ENCODE peak calls at places on chromosomes 6 and 20, in nine cellular contexts. H is A549, R is body of pancreas, J is K562, T is GM12878, O is HCT116, X is right lobe of liver, Q is HepG2, W is heart left ventricle. Y is an unnamed sample.
A peak's percentile ranks its signal among the peaks of the same experiment; 100 is the strongest.

GRCh38 chr6:148293181-148293995 is 49.2 kb upstream of the SASH1 start:
- ATAC-seq in H (no peak), T (no peak), O (no peak), Q (peak; percentile 38), X (no peak), J (no peak), R (peak; percentile 67), W (peak; percentile 72), Y (peak; percentile 39)

GRCh38 chr6:80095600-80095999 is 10.9 kb upstream of the BCKDHB start:
- ATAC-seq in T (no peak), R (no peak), J (no peak), H (no peak), W (no peak), X (no peak), Q (no peak), O (no peak), Y (no peak)

GRCh38 chr6:148824291-148824690 is 77.5 kb downstream of the UST start:
- ATAC-seq in H (no peak), Q (no peak), T (no peak), W (no peak), X (no peak), R (no peak), O (no peak), J (no peak), Y (no peak)

GRCh38 chr6:26250806-26251075 is 114.3 kb upstream of the BTN3A2 start:
- ATAC-seq in X (no peak), J (no peak), W (no peak), T (peak; percentile 13), O (no peak), Q (no peak), R (no peak), H (no peak), Y (no peak)

GRCh38 chr6:106069478-106069877 is 16.7 kb upstream of the PRDM1 start:
- ATAC-seq in Q (no peak), W (no peak), R (no peak), J (no peak), O (no peak), H (no peak), T (no peak), X (peak; percentile 55), Y (no peak)

GRCh38 chr6:111353914-111354464 is 129.0 kb downstream of the REV3L start:
- ATAC-seq in R (no peak), J (no peak), X (no peak), H (no peak), W (peak; percentile 64), T (no peak), O (no peak), Q (peak; percentile 44), Y (peak; percentile 55)

GRCh38 chr6:98839788-98840361 is 5.5 kb downstream of the POU3F2 start:
- ATAC-seq in W (no peak), H (peak; percentile 41), X (no peak), R (no peak), T (peak; percentile 45), O (peak; percentile 61), J (peak; percentile 52), Q (peak; percentile 65), Y (no peak)

GRCh38 chr20:55978550-55978949 is 26.8 kb downstream of the CBLN4 start:
- ATAC-seq in T (no peak), R (no peak), O (no peak), H (no peak), Q (no peak), X (no peak), J (no peak), W (no peak), Y (no peak)

GRCh38 chr20:20195011-20195705 is 142.8 kb downstream of the CFAP61 start:
- ATAC-seq in H (no peak), X (no peak), Q (no peak), J (no peak), O (no peak), R (no peak), W (peak; percentile 91), T (no peak), Y (no peak)

GRCh38 chr20:20196610-20197009 is 144.3 kb downstream of the CFAP61 start:
- ATAC-seq in X (no peak), R (no peak), Q (peak; percentile 97), O (no peak), J (no peak), W (no peak), H (no peak), T (no peak), Y (no peak)

GRCh38 chr20:20188647-20189046 is 136.3 kb downstream of the CFAP61 start:
- ATAC-seq in H (no peak), O (no peak), X (no peak), J (no peak), W (no peak), Q (no peak), T (peak; percentile 90), R (no peak), Y (no peak)

GRCh38 chr20:20198011-20198410 is 145.7 kb downstream of the CFAP61 start:
- ATAC-seq in H (no peak), T (no peak), O (no peak), J (no peak), Q (no peak), X (no peak), R (no peak), W (no peak), Y (no peak)

DNA sequence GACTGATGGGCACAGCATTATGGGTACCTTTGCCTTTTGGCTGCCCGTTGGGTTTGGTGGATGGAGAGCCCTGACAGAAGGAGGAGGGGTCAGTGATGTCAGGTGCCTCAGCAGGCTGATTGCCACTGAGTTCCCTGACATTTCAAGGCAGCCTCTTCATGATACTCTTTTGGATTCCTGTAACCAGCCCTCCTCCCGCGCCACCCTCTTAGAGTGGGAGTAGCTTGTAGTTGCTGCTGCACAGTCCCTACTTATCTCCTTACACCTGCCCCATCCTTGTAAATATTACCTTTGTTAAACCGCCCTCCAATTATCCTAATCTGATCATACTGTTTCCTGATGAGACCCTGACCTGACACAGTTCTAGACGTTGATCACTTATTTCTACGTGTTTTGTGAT is 140.0 kb downstream of the CFAP61 start:
- ATAC-seq in T (no peak), J (no peak), X (no peak), R (no peak), O (no peak), Q (no peak), W (no peak), H (no peak), Y (no peak)
- TF ChIP-seq POLR2A in T (no peak), J (no peak), X (no peak), R (no peak), O (no peak), Q (no peak), W (no peak), H (no peak), Y (no peak)

DNA sequence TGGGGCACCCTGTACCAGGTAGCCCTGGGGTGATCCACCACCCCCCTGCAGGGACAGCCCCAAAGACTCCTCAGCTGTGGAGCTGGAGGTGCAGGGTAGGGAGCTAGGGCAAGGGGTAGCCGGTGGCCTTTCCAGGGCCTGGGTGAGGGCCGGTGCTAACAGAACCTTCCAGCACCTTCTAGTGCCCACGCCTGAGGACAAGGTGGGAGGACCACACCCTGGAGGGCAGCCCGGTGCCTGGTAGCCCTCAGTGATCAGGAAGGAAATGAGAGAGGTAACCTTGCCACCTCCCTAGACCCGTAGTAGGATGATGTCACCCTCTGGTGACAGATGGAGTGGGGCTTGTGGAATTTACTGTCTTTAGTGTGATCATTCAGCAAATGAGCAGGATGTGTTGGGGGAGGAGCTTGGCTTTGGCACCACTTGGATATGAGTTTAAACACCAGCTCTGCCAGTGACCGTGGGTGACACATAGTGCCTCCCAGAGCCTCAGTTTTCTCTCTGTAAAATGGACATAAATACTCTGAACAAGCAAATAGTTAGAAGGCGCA is 187.7 kb downstream of the NFATC2 start:
- ATAC-seq in Q (peak; percentile 21), R (no peak), O (peak; percentile 30), H (peak; percentile 38), X (peak; percentile 33), T (peak; percentile 42), W (peak; percentile 27), J (peak; percentile 47), Y (no peak)
- H3K4me1 ChIP-seq in Q (peaks cover 12% of the 10 kb centered on the region), R (no peaks in the 10 kb centered on the region), O (no peaks in the 10 kb centered on the region), H (peaks cover 25% of the 10 kb centered on the region), X (no peaks in the 10 kb centered on the region), T (no peaks in the 10 kb centered on the region), W (no peaks in the 10 kb centered on the region), J (peaks cover 11% of the 10 kb centered on the region), Y (no peaks in the 10 kb centered on the region)

DNA sequence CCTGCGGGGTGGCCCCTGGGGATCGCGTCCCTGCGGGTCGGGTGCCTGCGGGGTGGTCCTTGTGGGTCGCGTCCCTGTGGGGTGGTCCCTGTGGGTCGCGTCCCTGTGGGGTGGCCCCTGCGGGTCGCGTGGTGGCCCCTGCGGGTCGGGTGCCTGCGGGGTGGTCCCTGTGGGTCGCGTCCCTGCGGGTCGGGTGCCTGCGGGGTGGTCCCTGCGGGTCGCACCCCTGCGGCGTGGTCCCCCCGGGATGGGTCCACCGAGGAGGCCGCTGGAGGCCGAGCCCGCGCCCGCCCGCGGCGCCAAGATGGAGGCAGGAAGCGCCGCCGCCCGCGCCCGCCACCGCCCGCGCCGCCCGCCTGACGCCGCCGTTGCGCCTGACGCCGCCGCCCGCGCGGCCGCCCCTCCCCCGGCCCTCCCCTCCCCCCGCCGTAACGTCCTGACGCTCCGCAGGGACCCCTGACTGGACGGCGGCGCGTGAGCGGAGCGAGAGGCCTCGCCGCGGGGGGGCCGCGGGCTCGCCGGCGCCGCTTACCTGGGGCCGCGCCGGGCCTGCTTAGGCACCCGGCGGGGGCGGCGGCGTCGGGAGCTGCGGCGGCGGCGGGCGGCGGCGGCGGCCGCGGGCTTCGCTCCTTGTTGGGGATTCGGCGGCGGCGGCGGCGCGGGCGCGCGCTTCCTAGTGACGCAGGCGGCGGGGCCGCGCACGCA is at the start of gene GMEB2:
- ATAC-seq in Q (peak; percentile 27), J (peak; percentile 51), W (peak; percentile 48), H (peak; percentile 76), O (peak; percentile 68), X (peak; percentile 39), R (peak; percentile 82), T (peak; percentile 45), Y (peak; percentile 87)
- TF ChIP-seq POLR2A in Q (peak; percentile 83), J (no peak), W (peak; percentile 76), H (peak; percentile 69), O (peak; percentile 32), X (no peak), R (peak; percentile 1), T (peak; percentile 73), Y (peak; percentile 80)

GRCh38 chr20:51739722-51740249 is 28.4 kb downstream of the ATP9A start:
- ATAC-seq in O (no peak), X (no peak), J (no peak), T (no peak), Q (no peak), R (no peak), W (no peak), H (no peak), Y (no peak)

GRCh38 chr20:51736947-51737346 is 31.2 kb downstream of the ATP9A start:
- ATAC-seq in W (no peak), J (no peak), X (no peak), T (no peak), Q (peak; percentile 29), H (peak; percentile 60), R (no peak), O (no peak), Y (no peak)

GRCh38 chr20:51735728-51736600 is 32.2 kb downstream of the ATP9A start:
- ATAC-seq in X (peak; percentile 27), R (no peak), H (peak; percentile 19), W (no peak), O (no peak), Q (peak; percentile 41), J (no peak), T (no peak), Y (no peak)

GRCh38 chr20:51740838-51741237 is 27.4 kb downstream of the ATP9A start:
- ATAC-seq in W (no peak), O (no peak), T (no peak), H (no peak), Q (no peak), R (no peak), J (no peak), X (no peak), Y (no peak)

DNA sequence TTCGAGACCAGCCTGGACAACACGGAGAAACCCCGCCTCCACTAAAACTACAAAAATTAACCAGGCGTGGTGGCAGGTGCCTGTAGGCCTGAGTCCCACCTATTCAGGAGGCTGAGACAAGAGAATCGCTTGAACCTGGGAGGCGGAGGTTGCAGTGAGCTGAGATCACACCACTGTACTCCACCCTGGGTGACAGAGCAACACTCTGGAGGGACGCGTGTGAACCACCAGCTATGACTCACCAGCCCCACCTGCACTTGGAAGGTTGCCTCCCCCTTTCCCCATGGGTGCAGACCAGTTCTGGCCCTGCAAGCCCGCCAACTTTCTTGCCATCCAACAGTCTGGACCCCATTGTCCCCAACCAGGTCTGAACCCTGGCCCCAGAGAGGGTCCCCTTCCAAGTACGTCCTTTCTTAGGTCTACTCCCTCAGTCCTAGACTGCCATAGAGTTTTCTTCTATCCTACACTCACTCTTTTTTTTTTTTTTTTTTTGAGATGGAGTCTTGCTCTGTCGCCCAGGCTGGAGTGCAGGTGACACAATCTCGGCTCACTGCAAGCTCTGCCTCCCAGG is 29.2 kb downstream of the ATP9A start:
- ATAC-seq in X (no peak), J (peak; percentile 73), O (peak; percentile 82), Q (no peak), T (no peak), W (no peak), H (no peak), R (no peak), Y (no peak)
- H3K4me1 ChIP-seq in X (no peaks in the 10 kb centered on the region), J (no peaks in the 10 kb centered on the region), O (peaks cover 58% of the 10 kb centered on the region), Q (peaks cover 83% of the 10 kb centered on the region), T (no peaks in the 10 kb centered on the region), W (no peaks in the 10 kb centered on the region), H (peaks cover 40% of the 10 kb centered on the region), R (peaks cover 3% of the 10 kb centered on the region), Y (peaks cover 11% of the 10 kb centered on the region)